ENCODE peak calls at places on chromosomes 2 and 18, in five cellular contexts. A is adrenal gland, N is fibroblast of lung, J is cardiac fibroblast, O is mesendoderm. S is an unnamed sample.
A peak's percentile ranks its signal among the peaks of the same experiment; 100 is the strongest.

GRCh38 chr18:39414009-39414700 is 1848.6 kb upstream of the CELF4 start:
- DNase-seq in A (no peak), O (peak; percentile 5), J (peak; percentile 39), N (peak; percentile 80), S (peak; percentile 41)

GRCh38 chr2:234306426-234307173 is 190.3 kb downstream of the ARL4C start:
- DNase-seq in J (no peak), O (no peak), N (no peak), A (no peak), S (no peak)

GRCh38 chr2:127355407-127356008 is 32.3 kb downstream of the MAP3K2 start:
- DNase-seq in A (no peak), J (no peak), N (no peak), O (peak; percentile 56), S (no peak)

GRCh38 chr2:15802657-15803056 is 137.7 kb upstream of the MYCN start:
- DNase-seq in A (no peak), O (no peak), N (no peak), J (no peak), S (no peak)

GRCh38 chr2:241974851-241975592 is 105.5 kb downstream of the RTP5 start:
- DNase-seq in J (no peak), O (no peak), N (no peak), A (no peak), S (no peak)

GRCh38 chr2:167653131-167653530 is 594.3 kb downstream of the STK39 start:
- DNase-seq in O (no peak), J (no peak), N (peak; percentile 53), A (no peak), S (no peak)

GRCh38 chr2:205732314-205732713 is 50.0 kb downstream of the NRP2 start:
- DNase-seq in O (no peak), J (no peak), A (no peak), N (no peak), S (no peak)

GRCh38 chr2:33946198-33946597 is 347.1 kb upstream of the FAM98A start:
- DNase-seq in O (no peak), N (no peak), J (no peak), A (no peak), S (no peak)

GRCh38 chr2:219368690-219369108 is 19.0 kb downstream of the DNPEP start:
- DNase-seq in N (peak; percentile 96), J (peak; percentile 91), O (no peak), A (no peak), S (peak; percentile 40)

GRCh38 chr18:9951022-9951859 is 37.4 kb downstream of the VAPA start:
- DNase-seq in J (peak; percentile 84), N (peak; percentile 75), A (no peak), O (peak; percentile 89), S (peak; percentile 43)

GRCh38 chr2:45669109-45669508 is 17.6 kb downstream of the PRKCE start:
- DNase-seq in O (no peak), N (peak; percentile 89), A (peak; percentile 40), J (peak; percentile 88), S (no peak)

GRCh38 chr2:123451517-123451916 is 573.6 kb upstream of the CNTNAP5 start:
- DNase-seq in A (no peak), J (peak; percentile 65), O (no peak), N (no peak), S (no peak)

GRCh38 chr2:60957643-60958042 is 59.9 kb upstream of the PEX13 start:
- DNase-seq in N (peak; percentile 13), J (no peak), O (no peak), A (no peak), S (no peak)

GRCh38 chr2:186848873-186849578 is at the start of gene ZSWIM2:
- DNase-seq in J (peak; percentile 91), A (peak; percentile 46), N (peak; percentile 86), O (peak; percentile 96), S (peak; percentile 90)

GRCh38 chr18:34627138-34627920 is 82.8 kb upstream of the DTNA start:
- DNase-seq in N (no peak), O (no peak), A (peak; percentile 14), J (no peak), S (no peak)

GRCh38 chr18:58119819-58120218 is 75.8 kb downstream of the NEDD4L start:
- DNase-seq in A (no peak), N (no peak), J (no peak), O (no peak), S (no peak)

GRCh38 chr18:44680271-44681038 is at the start of gene SETBP1:
- DNase-seq in O (peak; percentile 88), N (peak; percentile 61), A (peak; percentile 42), J (peak; percentile 54), S (no peak)

GRCh38 chr2:171161425-171162289 is 964 bp upstream of the TLK1 start:
- DNase-seq in O (no peak), N (no peak), J (no peak), A (no peak), S (no peak)

GRCh38 chr2:86477349-86477748 is 36.2 kb downstream of the KDM3A start:
- DNase-seq in O (no peak), J (peak; percentile 54), A (peak; percentile 13), N (peak; percentile 57), S (no peak)

GRCh38 chr2:151071382-151071781 is 190.3 kb downstream of the RBM43 start:
- DNase-seq in O (peak; percentile 78), N (peak; percentile 54), J (peak; percentile 81), A (no peak), S (peak; percentile 26)

GRCh38 chr18:13448028-13448795 is 229.7 kb downstream of the LDLRAD4 start:
- DNase-seq in O (no peak), N (peak; percentile 23), A (no peak), J (no peak), S (no peak)

GRCh38 chr18:13446581-13447470 is 228.3 kb downstream of the LDLRAD4 start:
- DNase-seq in A (peak; percentile 51), O (no peak), J (no peak), N (no peak), S (no peak)

GRCh38 chr18:13446024-13446423 is 227.5 kb downstream of the LDLRAD4 start:
- DNase-seq in J (no peak), A (no peak), N (no peak), O (no peak), S (no peak)

GRCh38 chr18:13449651-13450050 is 231.1 kb downstream of the LDLRAD4 start:
- DNase-seq in A (no peak), O (no peak), J (no peak), N (no peak), S (no peak)

GRCh38 chr18:13447621-13448020 is 229.1 kb downstream of the LDLRAD4 start:
- DNase-seq in N (peak; percentile 95), O (peak; percentile 84), J (peak; percentile 34), A (peak; percentile 56), S (no peak)
- H3K4me3 ChIP-seq in N (no peak overlapping the region), O (no peak overlapping the region), J (no peak overlapping the region), A (no peak overlapping the region), S (no peak overlapping the region)

GRCh38 chr2:152716805-152717241 is 438 bp downstream of the PRPF40A start:
- DNase-seq in A (peak; percentile 34), J (peak; percentile 23), O (peak; percentile 76), N (peak; percentile 33), S (no peak)

GRCh38 chr2:152715112-152715511 is 2.1 kb downstream of the PRPF40A start:
- DNase-seq in O (no peak), A (no peak), J (no peak), N (no peak), S (no peak)

GRCh38 chr2:152717242-152718046 is at the start of gene PRPF40A:
- DNase-seq in N (peak; percentile 97), O (peak; percentile 99), J (peak; percentile 99), A (peak; percentile 99), S (peak; percentile 95)

GRCh38 chr2:152718047-152718908 is at the start of gene ARL6IP6:
- DNase-seq in O (peak; percentile 96), J (peak; percentile 89), N (peak; percentile 91), A (peak; percentile 95), S (peak; percentile 58)

GRCh38 chr2:152715854-152716428 is 1.3 kb downstream of the PRPF40A start:
- DNase-seq in J (peak; percentile 20), A (no peak), N (no peak), O (peak; percentile 81), S (no peak)
- H3K4me3 ChIP-seq in J (peak overlapping the region; percentile 89), A (no peak overlapping the region), N (peak overlapping the region; percentile 95), O (peak overlapping the region; percentile 85), S (peak overlapping the region; percentile 87)

GRCh38 chr2:43169091-43169936 is 57.1 kb downstream of the ZFP36L2 start:
- DNase-seq in A (no peak), O (no peak), N (no peak), J (no peak), S (no peak)
- H3K4me3 ChIP-seq in A (no peak overlapping the region), O (no peak overlapping the region), N (no peak overlapping the region), J (no peak overlapping the region), S (no peak overlapping the region)

DNA sequence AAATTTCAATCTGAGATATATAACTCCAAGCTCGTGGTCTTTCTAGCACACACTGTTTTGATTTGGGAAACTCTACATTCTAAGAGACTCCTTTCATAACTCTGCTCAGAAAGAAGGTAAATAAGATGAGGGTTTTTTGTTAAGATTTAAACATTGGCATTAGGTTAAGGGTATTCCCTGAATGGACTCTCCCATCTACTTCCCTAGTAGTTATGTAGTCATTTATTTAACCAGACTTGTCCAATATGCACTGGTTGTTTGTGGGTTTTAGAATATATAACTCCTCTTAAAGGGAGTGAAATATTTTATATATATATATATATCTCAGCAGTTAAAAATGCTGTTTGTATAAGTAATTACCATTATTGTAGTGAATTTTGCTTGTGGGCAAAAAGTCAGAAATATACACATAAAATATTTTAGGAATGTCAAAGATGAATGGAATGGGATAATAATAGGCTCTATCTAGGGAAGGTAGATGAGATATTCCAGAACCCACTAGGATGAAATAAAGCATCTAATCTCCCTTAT is 61.5 kb upstream of the WDR75 start:
- DNase-seq in A (no peak), J (peak; percentile 15), O (no peak), N (peak; percentile 66), S (no peak)
- H3K4me3 ChIP-seq in A (no peak overlapping the region), J (no peak overlapping the region), O (no peak overlapping the region), N (peak overlapping the region; percentile 17), S (no peak overlapping the region)

DNA sequence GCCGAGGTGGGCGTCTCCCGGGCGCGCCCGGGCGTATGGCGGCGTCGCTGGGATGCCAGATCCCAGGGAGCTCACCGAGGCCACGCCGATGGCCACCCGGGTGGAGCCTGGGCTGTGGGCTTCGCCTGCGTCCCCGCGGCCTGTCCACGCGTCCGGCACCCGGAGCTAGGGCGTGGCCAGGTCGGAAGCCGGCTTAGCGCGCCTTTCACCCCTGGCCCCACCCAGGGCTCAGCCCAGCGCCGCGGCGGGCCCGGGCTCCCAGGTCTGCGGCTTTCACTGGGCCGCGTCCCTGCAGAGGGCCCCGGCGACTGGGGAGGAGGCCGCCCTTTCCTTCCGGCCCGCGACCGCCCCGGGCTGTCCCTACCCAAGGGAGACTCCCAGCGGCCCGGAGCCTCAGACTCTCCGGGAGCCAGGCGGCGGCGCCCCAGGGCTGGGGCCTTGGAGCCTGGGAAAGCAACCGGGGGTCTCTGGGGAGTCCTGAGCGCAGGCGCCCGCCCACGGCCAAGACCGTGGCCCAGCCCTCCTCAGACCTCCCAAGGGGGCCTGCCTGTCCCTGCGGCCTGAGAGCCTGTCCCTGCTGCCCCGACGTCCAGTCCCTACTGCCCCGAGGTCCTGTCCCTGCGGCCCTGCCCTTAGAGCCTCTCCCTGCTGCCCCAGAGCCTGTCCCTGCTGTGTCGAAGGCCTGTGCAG is 36.3 kb upstream of the ITM2C start:
- DNase-seq in J (no peak), N (no peak), A (no peak), O (no peak), S (no peak)
- H3K4me3 ChIP-seq in J (no peak overlapping the region), N (no peak overlapping the region), A (no peak overlapping the region), O (no peak overlapping the region), S (peak overlapping the region; percentile 33)

DNA sequence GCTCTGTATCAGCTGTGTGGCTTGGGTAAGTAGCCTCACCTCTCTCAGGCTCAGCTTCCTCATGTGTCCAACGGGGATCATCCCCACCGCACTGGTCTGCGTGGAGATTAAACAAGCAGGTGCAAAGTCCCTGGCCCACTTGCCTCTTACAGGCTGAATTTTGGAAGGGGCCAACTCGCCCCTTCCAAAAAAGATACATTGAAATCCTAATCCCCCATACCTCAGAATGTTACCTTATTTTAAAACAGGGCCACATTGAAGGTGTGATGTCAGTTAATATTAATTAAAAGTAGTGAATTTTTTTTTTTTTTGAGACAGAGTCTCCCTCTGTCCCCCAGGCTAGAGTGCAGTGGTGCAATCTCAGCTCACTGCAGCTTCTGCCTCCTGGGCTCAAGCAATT is 34.8 kb downstream of the TBC1D8 start:
- DNase-seq in A (no peak), O (no peak), N (no peak), J (no peak), S (no peak)
- H3K4me3 ChIP-seq in A (no peak overlapping the region), O (no peak overlapping the region), N (no peak overlapping the region), J (no peak overlapping the region), S (no peak overlapping the region)

S was measured in skeletal muscle cell.